ENCODE peak calls at places on chromosomes 11 and 22, in six cellular contexts. Q, W, S, K, T and P are unnamed samples.
A peak's percentile ranks its signal among the peaks of the same experiment; 100 is the strongest.

GRCh38 chr11:79786961-79787360 is 346.1 kb upstream of the TENM4 start:
- DNase-seq in W (no peak), K (no peak), S (no peak), Q (no peak), T (no peak), P (no peak)

GRCh38 chr11:107271425-107271824 is 186.2 kb downstream of the CWF19L2 start:
- DNase-seq in T (no peak), S (no peak), W (no peak), Q (no peak), K (no peak), P (no peak)

GRCh38 chr11:88402192-88402715 is 64.7 kb upstream of the CTSC start:
- DNase-seq in T (no peak), W (no peak), K (no peak), Q (no peak), S (no peak), P (no peak)

GRCh38 chr11:87141980-87142514 is 104.3 kb downstream of the TMEM135 start:
- DNase-seq in K (no peak), W (no peak), S (no peak), T (no peak), Q (no peak), P (no peak)

GRCh38 chr11:112523477-112523876 is 262.8 kb upstream of the PLET1 start:
- DNase-seq in K (peak; percentile 56), Q (no peak), S (no peak), W (peak; percentile 26), T (no peak), P (peak; percentile 38)

GRCh38 chr11:118342503-118343161 is at the start of gene CD3D:
- DNase-seq in S (no peak), Q (no peak), K (no peak), W (no peak), T (peak; percentile 69), P (no peak)

GRCh38 chr22:19576460-19577421 is 52.5 kb upstream of the CLDN5 start:
- DNase-seq in K (no peak), W (peak; percentile 54), T (no peak), S (no peak), Q (no peak), P (no peak)

GRCh38 chr11:82003671-82004148 is 730.0 kb downstream of the FAM181B start:
- DNase-seq in S (no peak), K (no peak), Q (no peak), T (no peak), W (no peak), P (no peak)

GRCh38 chr11:77412814-77413213 is 61.1 kb downstream of the PAK1 start:
- DNase-seq in K (no peak), Q (no peak), S (no peak), T (no peak), W (no peak), P (no peak)

GRCh38 chr11:128726464-128727139 is 32.7 kb downstream of the FLI1 start:
- DNase-seq in S (no peak), Q (no peak), K (no peak), W (no peak), T (no peak), P (no peak)

GRCh38 chr22:35425971-35426800 is 26.2 kb downstream of the MCM5 start:
- DNase-seq in W (no peak), S (no peak), T (no peak), Q (no peak), K (no peak), P (no peak)

GRCh38 chr11:36375348-36376314 is 79.5 kb downstream of the PRR5L start:
- DNase-seq in T (no peak), Q (no peak), K (no peak), W (peak; percentile 19), S (no peak), P (no peak)

GRCh38 chr22:32653823-32654222 is 147.7 kb upstream of the TIMP3 start:
- DNase-seq in Q (no peak), S (no peak), K (no peak), T (no peak), W (no peak), P (no peak)

GRCh38 chr22:21861856-21862255 is 5.6 kb downstream of the MAPK1 start:
- DNase-seq in T (no peak), K (no peak), S (no peak), W (no peak), Q (no peak), P (no peak)

GRCh38 chr11:4606231-4607015 is 1.6 kb downstream of the TRIM68 start:
- DNase-seq in K (no peak), S (no peak), Q (no peak), T (no peak), W (no peak), P (no peak)

GRCh38 chr11:1828542-1828941 is 6.2 kb upstream of the SYT8 start:
- DNase-seq in Q (no peak), K (no peak), T (no peak), S (no peak), W (no peak), P (no peak)

GRCh38 chr11:125215951-125216350 is 51.4 kb downstream of the PKNOX2 start:
- DNase-seq in K (no peak), Q (no peak), W (no peak), T (no peak), S (no peak), P (no peak)

GRCh38 chr11:3123316-3123715 is 41.8 kb downstream of the OSBPL5 start:
- DNase-seq in Q (peak; percentile 94), T (no peak), W (peak; percentile 71), K (peak; percentile 40), S (peak; percentile 85), P (peak; percentile 32)

GRCh38 chr22:21866821-21867527 is 471 bp downstream of the MAPK1 start:
- DNase-seq in T (no peak), Q (no peak), K (peak; percentile 20), S (peak; percentile 52), W (no peak), P (no peak)

GRCh38 chr11:19767691-19768151 is 55.1 kb downstream of the NAV2 start:
- DNase-seq in S (no peak), K (no peak), T (no peak), Q (no peak), W (peak; percentile 63), P (no peak)

GRCh38 chr11:24086921-24087320 is 409.9 kb upstream of the LUZP2 start:
- DNase-seq in S (no peak), Q (no peak), K (no peak), W (no peak), T (no peak), P (no peak)

GRCh38 chr11:71474141-71474770 is 21.3 kb downstream of the NADSYN1 start:
- DNase-seq in Q (no peak), W (no peak), S (no peak), T (no peak), K (no peak), P (no peak)

GRCh38 chr11:111521132-111521531 is 6.6 kb downstream of the HOATZ start:
- DNase-seq in T (no peak), Q (no peak), W (no peak), S (no peak), K (no peak), P (no peak)

GRCh38 chr11:27512238-27512637 is 5.7 kb upstream of the LIN7C start:
- DNase-seq in T (no peak), K (no peak), S (no peak), W (no peak), Q (no peak), P (no peak)
- H3K27ac ChIP-seq in T (no peak overlapping the region), K (no peak overlapping the region), S (no peak overlapping the region), W (no peak overlapping the region), Q (no peak overlapping the region), P (no peak overlapping the region)

GRCh38 chr22:24465566-24465965 is 29.6 kb upstream of the UPB1 start:
- DNase-seq in T (no peak), S (no peak), Q (no peak), W (no peak), K (no peak), P (no peak)

GRCh38 chr22:24467340-24467739 is 27.8 kb upstream of the UPB1 start:
- DNase-seq in S (no peak), Q (no peak), K (no peak), T (no peak), W (no peak), P (no peak)

GRCh38 chr22:24460418-24461089 is 33.2 kb downstream of the ADORA2A start:
- DNase-seq in S (no peak), W (no peak), Q (no peak), T (no peak), K (no peak), P (no peak)

GRCh38 chr22:24466831-24467249 is 28.3 kb upstream of the UPB1 start:
- DNase-seq in T (no peak), K (peak; percentile 29), Q (no peak), S (peak; percentile 58), W (no peak), P (no peak)

DNA sequence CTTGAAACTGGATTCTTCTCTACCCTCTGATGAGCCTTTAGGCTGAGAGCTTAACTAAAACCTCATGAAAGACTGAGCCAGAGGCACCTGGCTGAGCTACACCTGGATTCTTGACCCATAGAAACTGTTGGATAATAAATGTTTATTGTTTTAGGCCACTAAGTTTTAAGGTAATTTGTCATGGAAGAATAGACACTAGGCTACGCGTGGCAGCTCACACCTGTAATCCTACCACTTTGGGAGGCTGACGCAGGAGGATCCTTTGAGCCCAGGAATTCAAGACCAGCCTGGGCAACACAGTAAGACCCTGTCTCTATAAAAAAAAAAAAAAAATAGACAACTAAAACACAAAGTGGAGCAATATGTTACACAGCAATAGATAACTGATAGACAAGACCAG is 29.2 kb upstream of the UPB1 start:
- DNase-seq in W (no peak), T (no peak), Q (no peak), K (no peak), S (no peak), P (no peak)
- H3K27ac ChIP-seq in W (no peak overlapping the region), T (no peak overlapping the region), Q (no peak overlapping the region), K (no peak overlapping the region), S (no peak overlapping the region), P (no peak overlapping the region)

DNA sequence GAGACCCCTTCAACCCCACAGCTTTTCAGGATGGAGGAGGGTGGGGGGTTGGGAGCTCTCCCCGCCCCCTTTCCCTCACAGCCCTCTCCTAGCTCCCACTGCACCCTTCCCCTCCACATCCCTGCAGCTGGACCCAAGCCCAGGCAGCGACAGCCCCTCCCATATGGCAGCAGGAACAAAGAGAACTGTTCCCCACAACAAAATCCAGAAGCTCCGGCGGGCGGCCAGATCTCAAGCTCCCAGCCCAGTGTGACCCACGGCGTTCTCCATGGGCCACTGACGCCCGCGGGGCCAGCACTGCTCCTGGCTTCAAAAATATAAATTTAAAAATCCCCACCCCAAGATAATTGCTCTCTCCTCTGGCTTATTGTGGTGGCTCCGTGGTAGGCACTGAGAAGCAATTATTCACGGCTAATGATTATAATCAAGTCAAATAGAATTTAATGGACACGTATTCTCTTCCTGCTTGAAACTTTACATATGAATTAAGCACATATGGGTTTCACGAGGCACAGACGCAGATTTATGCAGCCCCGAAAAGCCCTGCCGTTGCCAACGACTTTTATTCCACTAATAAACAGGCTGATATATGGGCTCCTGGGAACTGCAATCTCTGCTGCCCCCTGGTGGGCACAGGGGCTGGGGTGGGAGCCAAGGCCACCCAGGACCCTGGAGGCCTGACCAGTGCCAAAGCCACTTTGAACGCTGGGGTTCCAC is 17.6 kb downstream of the MACROD1 start:
- DNase-seq in Q (no peak), S (peak; percentile 95), K (peak; percentile 78), T (peak; percentile 43), W (peak; percentile 90), P (peak; percentile 76)
- H3K27ac ChIP-seq in Q (no peak overlapping the region), S (no peak overlapping the region), K (no peak overlapping the region), T (no peak overlapping the region), W (peak overlapping the region; percentile 91), P (peak overlapping the region; percentile 92)

DNA sequence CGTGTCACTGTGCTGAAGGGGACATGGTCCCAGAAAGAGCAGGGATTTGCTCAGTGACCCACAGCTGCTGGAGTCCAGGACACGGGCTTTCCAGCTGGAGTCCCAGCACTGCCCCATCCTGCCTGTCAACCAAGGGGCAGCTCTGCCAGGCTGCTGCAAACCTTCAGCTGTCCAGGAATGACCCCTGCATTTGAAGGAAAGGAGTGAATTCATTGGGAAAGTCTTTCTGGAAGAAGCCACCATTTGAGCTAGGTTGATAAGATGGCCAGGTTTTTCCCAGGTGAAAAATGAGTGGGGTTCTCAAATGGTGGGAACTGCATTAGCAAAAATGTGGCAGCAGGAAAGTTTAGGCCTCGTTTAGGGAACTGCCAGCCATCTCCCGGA is 9.4 kb downstream of the KCNK7 start:
- DNase-seq in T (no peak), K (no peak), W (peak; percentile 25), S (no peak), Q (no peak), P (no peak)
- H3K27ac ChIP-seq in T (no peak overlapping the region), K (no peak overlapping the region), W (peak overlapping the region; percentile 56), S (no peak overlapping the region), Q (no peak overlapping the region), P (no peak overlapping the region)